ENCODE peak calls at places on chromosomes 11 and 22, in four cellular contexts. A is uterus, F is A549, S is HAP-1. G is an unnamed sample. For H3K4me1, the result is how much of the 10 kb centered on the place peaks cover.

GRCh38 chr11:122670131-122670530 is 14.6 kb downstream of the UBASH3B start:
- DNase-seq in S (no peak), F (no peak), A (no peak), G (no peak)

GRCh38 chr11:16781821-16782220 is 43.4 kb downstream of the C11orf58 start:
- DNase-seq in A (no peak), S (no peak), F (no peak), G (no peak)

GRCh38 chr22:19004471-19004870 is 68.4 kb upstream of the PRODH start:
- DNase-seq in A (no peak), S (no peak), F (no peak), G (no peak)

GRCh38 chr11:59810911-59811259 is 307 bp upstream of the MRPL16 start:
- DNase-seq in S (no peak), F (no peak), A (no peak), G (no peak)

GRCh38 chr11:29224739-29225384 is 792.0 kb downstream of the KCNA4 start:
- DNase-seq in A (no peak), S (no peak), F (no peak), G (peak)

GRCh38 chr11:69640995-69641581 is at the start of gene CCND1:
- DNase-seq in S (peak), A (peak), F (peak), G (peak)

GRCh38 chr11:116903139-116903538 is 65.7 kb upstream of the APOA1 start:
- DNase-seq in F (no peak), S (no peak), A (no peak), G (no peak)

GRCh38 chr11:90124371-90124770 is 10.1 kb upstream of the NAALAD2 start:
- DNase-seq in A (no peak), S (no peak), F (no peak), G (no peak)

GRCh38 chr11:126945319-126945718 is 55.3 kb downstream of the KIRREL3 start:
- DNase-seq in S (no peak), F (no peak), A (no peak), G (no peak)

GRCh38 chr22:44577391-44578114 is 79.5 kb upstream of the RTL6 start:
- DNase-seq in F (no peak), A (no peak), S (no peak), G (no peak)

GRCh38 chr11:63573881-63574855 is 11.0 kb upstream of the PLAAT2 start:
- DNase-seq in F (no peak), S (peak), A (peak), G (peak)

GRCh38 chr11:33375688-33376311 is 118.6 kb downstream of the HIPK3 start:
- DNase-seq in A (no peak), S (peak), F (peak), G (peak)

GRCh38 chr22:20526305-20526627 is 18.9 kb downstream of the MED15 start:
- DNase-seq in A (no peak), F (no peak), S (no peak), G (no peak)

GRCh38 chr11:8801121-8801520 is 109.9 kb upstream of the AKIP1 start:
- DNase-seq in A (no peak), F (no peak), S (no peak), G (no peak)

GRCh38 chr11:8800498-8801110 is 110.4 kb upstream of the AKIP1 start:
- DNase-seq in S (no peak), A (no peak), F (no peak), G (no peak)

GRCh38 chr11:8803973-8804372 is 107.0 kb upstream of the AKIP1 start:
- DNase-seq in S (no peak), F (no peak), A (no peak), G (no peak)

GRCh38 chr11:8799273-8799672 is 111.7 kb upstream of the AKIP1 start:
- DNase-seq in A (no peak), S (no peak), F (no peak), G (no peak)

GRCh38 chr11:8802263-8802662 is 108.7 kb upstream of the AKIP1 start:
- DNase-seq in S (no peak), F (no peak), A (no peak), G (no peak)
- H3K4me1 ChIP-seq in S (under half), F (under half), A (under half), G (under half)

GRCh38 chr11:46188017-46188416 is 66.8 kb upstream of the PHF21A start:
- DNase-seq in F (no peak), S (no peak), A (no peak), G (no peak)
- H3K4me3 ChIP-seq in F (no peak), S (no peak), A (no peak), G (no peak)

GRCh38 chr11:129998107-129998506 is 4.5 kb downstream of the PRDM10 start:
- DNase-seq in A (no peak), F (no peak), S (no peak), G (no peak)

GRCh38 chr11:129999407-129999806 is 3.2 kb downstream of the PRDM10 start:
- DNase-seq in F (no peak), A (no peak), S (no peak), G (no peak)

GRCh38 chr11:129996113-129996870 is 6.3 kb downstream of the PRDM10 start:
- DNase-seq in F (no peak), S (no peak), A (peak), G (no peak)

GRCh38 chr11:129998905-129999304 is 3.7 kb downstream of the PRDM10 start:
- DNase-seq in A (no peak), F (no peak), S (no peak), G (no peak)

GRCh38 chr11:129997513-129997912 is 5.1 kb downstream of the PRDM10 start:
- DNase-seq in S (no peak), F (no peak), A (no peak), G (no peak)
- H3K4me1 ChIP-seq in S (under half), F (under half), A (under half), G (under half)

GRCh38 chr11:114295676-114296081 is 520 bp upstream of the NNMT start:
- DNase-seq in S (no peak), A (no peak), F (no peak), G (peak)

GRCh38 chr11:114297806-114298700 is 1.9 kb downstream of the NNMT start:
- DNase-seq in F (no peak), A (no peak), S (no peak), G (no peak)

GRCh38 chr11:114298701-114299090 is 2.5 kb downstream of the NNMT start:
- DNase-seq in A (no peak), S (no peak), F (no peak), G (no peak)

GRCh38 chr11:114296190-114296978 is at the start of gene NNMT:
- DNase-seq in F (no peak), S (no peak), A (peak), G (peak)

DNA sequence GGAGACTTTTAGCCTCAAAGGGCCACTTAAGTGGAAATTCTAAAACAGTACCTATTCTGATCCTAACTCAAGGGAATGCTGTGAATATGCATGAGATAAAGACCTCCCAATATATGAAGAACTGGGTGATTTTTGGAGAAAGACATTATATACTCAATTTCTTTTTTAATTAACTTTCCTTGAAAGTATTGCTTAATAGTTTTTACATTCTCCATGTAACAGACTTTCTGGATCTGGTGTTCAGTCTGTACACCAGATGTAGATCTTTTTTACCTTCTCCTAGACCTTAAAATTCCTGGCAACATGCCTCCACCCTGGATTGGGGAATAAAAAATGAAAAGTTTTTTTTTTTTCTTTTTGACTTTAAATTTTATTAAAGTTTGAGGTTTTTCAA is 777 bp downstream of the NNMT start:
- DNase-seq in S (no peak), F (no peak), A (no peak), G (no peak)
- H3K4me3 ChIP-seq in S (no peak), F (peak), A (peak), G (peak)

DNA sequence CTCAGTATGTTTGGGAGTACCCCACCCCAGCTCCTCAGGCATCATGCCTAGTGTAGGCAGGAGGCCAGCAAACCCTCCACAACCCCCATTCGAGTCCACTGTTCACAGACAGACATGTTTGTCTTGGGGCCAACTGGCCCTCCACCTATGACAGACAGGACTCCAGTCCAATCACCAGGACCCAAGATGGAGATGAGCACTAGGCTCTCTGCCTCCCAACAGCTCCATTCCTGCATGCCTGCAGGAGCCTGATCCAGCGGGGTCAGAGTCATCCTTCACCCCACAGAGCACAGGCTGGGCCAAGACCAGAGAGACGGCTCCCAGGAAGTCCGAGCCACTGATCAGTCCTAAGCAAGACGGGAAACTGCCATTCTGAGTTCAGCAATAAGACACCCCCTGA is 39.6 kb downstream of the RPL27A start:
- DNase-seq in S (no peak), F (no peak), A (no peak), G (no peak)
- H3K4me1 ChIP-seq in S (under half), F (half or more), A (under half), G (half or more)

GRCh38 chr11:66267039-66267378 is 1.4 kb upstream of the RAB1B start:
- DNase-seq in S (no peak), F (no peak), A (no peak), G (no peak)
- H3K4me3 ChIP-seq in S (peak), F (peak), A (peak), G (peak)

G was measured in SJCRH30.